ENCODE peak calls at places on chromosome 14, in five cellular contexts. M, B, U, Q and G are unnamed samples.

GRCh38 chr14:30994681-30995620 is 30.5 kb upstream of the AP4S1 start:
- DNase-seq in U (no peak), M (no peak), B (no peak), Q (no peak), G (no peak)

GRCh38 chr14:101824339-101824727 is 62.8 kb downstream of the PPP2R5C start:
- DNase-seq in B (no peak), U (no peak), M (no peak), Q (no peak), G (no peak)

GRCh38 chr14:77144412-77145115 is 3.0 kb upstream of the ZDHHC22 start:
- DNase-seq in Q (no peak), U (no peak), M (no peak), B (no peak), G (no peak)

GRCh38 chr14:37197421-37198272 is at the start of gene MIPOL1:
- DNase-seq in U (peak), B (no peak), M (peak), Q (peak), G (peak)

GRCh38 chr14:71359823-71360222 is 452.6 kb downstream of the PCNX1 start:
- DNase-seq in M (no peak), Q (no peak), U (no peak), B (no peak), G (no peak)

GRCh38 chr14:37384870-37385596 is 187.3 kb downstream of the MIPOL1 start:
- DNase-seq in B (peak), U (no peak), M (no peak), Q (no peak), G (no peak)

GRCh38 chr14:85380891-85381290 is 149.1 kb upstream of the FLRT2 start:
- DNase-seq in Q (no peak), B (no peak), U (no peak), M (no peak), G (peak)

GRCh38 chr14:20455355-20456300 is 602 bp downstream of the APEX1 start:
- DNase-seq in U (no peak), Q (no peak), M (peak), B (no peak), G (peak)

GRCh38 chr14:64758025-64758521 is 53.8 kb downstream of the PLEKHG3 start:
- DNase-seq in M (no peak), U (peak), B (no peak), Q (no peak), G (no peak)

GRCh38 chr14:95515523-95516517 is 630 bp downstream of the SYNE3 start:
- DNase-seq in B (peak), U (no peak), Q (peak), M (peak), G (no peak)

GRCh38 chr14:33307691-33308369 is 369.2 kb downstream of the NPAS3 start:
- DNase-seq in U (no peak), M (no peak), Q (peak), B (no peak), G (no peak)

GRCh38 chr14:91324606-91324950 is 80.1 kb upstream of the GPR68 start:
- DNase-seq in M (no peak), B (no peak), Q (no peak), U (no peak), G (no peak)

GRCh38 chr14:94027566-94028449 is 1.7 kb downstream of the OTUB2 start:
- DNase-seq in B (no peak), U (no peak), Q (no peak), M (no peak), G (no peak)

GRCh38 chr14:68619805-68620574 is 172.9 kb downstream of the ZFP36L1 start:
- DNase-seq in B (no peak), Q (no peak), U (no peak), M (no peak), G (no peak)

GRCh38 chr14:75125617-75126016 is 1.2 kb downstream of the NEK9 start:
- DNase-seq in M (no peak), B (no peak), Q (no peak), U (no peak), G (peak)

GRCh38 chr14:88804477-88804876 is 11.7 kb upstream of the EML5 start:
- DNase-seq in B (no peak), Q (no peak), M (no peak), U (no peak), G (no peak)

GRCh38 chr14:26872510-26872909 is 274.7 kb upstream of the NOVA1 start:
- DNase-seq in U (no peak), Q (no peak), B (no peak), M (no peak), G (peak)

GRCh38 chr14:92322516-92322915 is 449 bp upstream of the SLC24A4 start:
- DNase-seq in M (no peak), U (no peak), Q (no peak), B (no peak), G (no peak)

GRCh38 chr14:22388669-22389625 is 200.1 kb downstream of the DAD1 start:
- DNase-seq in Q (no peak), U (no peak), B (no peak), M (peak), G (peak)

GRCh38 chr14:68856572-68856971 is 63.7 kb upstream of the ZFP36L1 start:
- DNase-seq in B (no peak), U (no peak), M (no peak), Q (no peak), G (no peak)

GRCh38 chr14:68806526-68807147 is 13.8 kb upstream of the ZFP36L1 start:
- DNase-seq in M (no peak), U (no peak), Q (no peak), B (no peak), G (no peak)

GRCh38 chr14:24145700-24146621 is at the start of gene PSME2:
- DNase-seq in Q (no peak), U (no peak), M (peak), B (no peak), G (no peak)

GRCh38 chr14:54642950-54643695 is 76.2 kb downstream of the SAMD4A start:
- DNase-seq in B (no peak), M (no peak), U (no peak), Q (no peak), G (no peak)

GRCh38 chr14:21100931-21101330 is at the start of gene TMEM253:
- DNase-seq in U (no peak), B (no peak), M (no peak), Q (no peak), G (no peak)

GRCh38 chr14:60348211-60348610 is 99.2 kb downstream of the PPM1A start:
- DNase-seq in M (no peak), B (peak), Q (no peak), U (no peak), G (no peak)
- TF ChIP-seq CTCF in M (no peak), B (no peak), Q (no peak), U (no peak), G (no peak)

DNA sequence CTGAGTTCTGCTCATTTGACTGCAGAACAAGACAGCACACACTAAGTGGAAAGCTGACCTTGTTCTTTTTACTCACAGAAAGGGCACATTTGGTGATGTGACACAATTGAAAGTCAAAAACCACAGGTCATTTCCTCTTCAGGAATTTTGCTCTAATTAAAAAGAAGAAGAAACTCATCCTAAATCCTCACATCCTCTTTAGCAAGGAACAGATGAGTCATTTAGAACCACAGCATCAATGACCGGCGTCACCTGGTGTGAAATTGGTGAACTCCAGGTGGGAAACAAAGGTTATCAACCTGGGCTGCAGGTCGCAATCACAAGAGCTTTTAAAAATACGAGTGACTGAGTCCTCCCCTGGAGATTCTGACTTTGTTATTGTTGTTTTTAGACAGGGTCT is 2.9 kb upstream of the RNU6-8 start:
- DNase-seq in B (peak), Q (no peak), U (no peak), M (no peak), G (no peak)
- H3K4me3 ChIP-seq in B (peak), Q (no peak), U (no peak), M (no peak), G (no peak)

DNA sequence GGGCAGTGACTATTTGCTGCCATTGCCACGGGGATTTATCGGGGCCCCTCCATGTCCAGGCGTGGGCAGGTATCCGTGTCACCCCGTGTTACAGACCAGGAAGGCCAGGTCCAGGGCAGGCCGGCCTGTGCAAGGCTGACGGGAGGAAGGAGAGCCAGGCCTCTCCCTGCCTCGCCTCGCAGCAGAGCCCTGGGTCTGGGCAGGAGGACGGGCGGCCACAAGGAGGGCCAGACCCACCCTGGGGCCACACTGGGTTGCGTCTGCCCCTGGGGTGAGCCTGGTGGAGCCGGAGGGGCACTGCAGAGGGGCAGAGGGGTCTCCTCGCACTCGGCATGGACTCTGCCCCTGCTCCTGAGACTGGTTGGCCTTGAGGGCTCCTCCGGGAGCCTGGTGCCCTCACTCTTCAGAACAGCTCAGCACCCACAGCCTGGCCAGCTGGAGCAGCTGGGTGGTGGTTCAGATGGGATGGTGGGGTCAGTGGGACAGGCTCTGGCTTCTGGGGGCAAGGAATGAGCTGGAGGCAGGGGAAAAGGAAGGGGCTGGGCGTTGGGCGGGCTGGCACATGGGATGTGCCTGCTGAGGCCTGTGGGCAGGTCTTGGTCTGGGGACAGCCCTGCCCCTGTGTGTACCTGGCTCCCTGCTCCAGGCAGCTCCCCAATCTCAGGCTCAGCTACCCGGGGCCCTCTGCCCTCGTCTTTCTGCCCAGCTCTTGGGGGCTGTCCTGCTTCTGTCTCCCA is 53.9 kb downstream of the KIF26A start:
- DNase-seq in U (no peak), Q (no peak), M (no peak), B (no peak), G (no peak)
- TF ChIP-seq CTCF in U (no peak), Q (no peak), M (no peak), B (no peak), G (no peak)

DNA sequence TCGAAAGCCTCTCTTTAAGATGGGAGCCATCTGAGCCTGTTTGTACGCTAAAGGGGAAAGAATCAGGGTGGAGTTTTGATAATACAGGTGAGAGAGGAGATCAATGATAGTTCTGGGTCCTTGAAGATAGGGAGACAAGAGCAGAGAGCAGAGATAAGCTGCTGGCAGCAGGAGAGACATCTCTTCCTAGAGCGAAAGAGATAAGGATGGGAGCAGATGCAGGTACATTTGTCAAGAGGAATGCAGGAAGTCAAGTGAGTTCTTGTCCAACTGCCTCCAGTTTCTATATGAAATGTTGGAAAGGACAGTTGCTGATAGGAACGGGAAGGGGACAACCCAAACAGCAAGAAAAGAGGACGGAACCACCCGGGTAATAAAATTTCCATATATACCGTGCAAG is 24.7 kb upstream of the HIF1A start:
- DNase-seq in B (no peak), M (no peak), Q (no peak), U (no peak), G (no peak)
- H3K4me3 ChIP-seq in B (peak), M (no peak), Q (no peak), U (no peak), G (no peak)